ENCODE peak calls at places on chromosome 11, in six cellular contexts. R, J, M, L, V and S are unnamed samples.

GRCh38 chr11:116930177-116930576 is 92.8 kb upstream of the APOA1 start:
- DNase-seq in V (peak; percentile 34), R (no peak), L (peak; percentile 50), J (no peak), M (no peak), S (no peak)

GRCh38 chr11:12687216-12687623 is 13.0 kb downstream of the TEAD1 start:
- DNase-seq in R (no peak), J (no peak), L (no peak), V (no peak), M (no peak), S (no peak)

GRCh38 chr11:14386895-14387480 is 28.0 kb upstream of the RRAS2 start:
- DNase-seq in L (peak; percentile 87), J (no peak), M (peak; percentile 37), V (peak; percentile 72), R (no peak), S (no peak)

GRCh38 chr11:35145249-35145648 is 6.3 kb downstream of the CD44 start:
- DNase-seq in J (no peak), V (peak; percentile 67), R (no peak), L (no peak), M (peak; percentile 52), S (peak; percentile 39)

GRCh38 chr11:122101625-122102291 is 14.3 kb downstream of the BLID start:
- DNase-seq in R (no peak), J (peak; percentile 76), M (peak; percentile 89), L (peak; percentile 95), V (peak; percentile 61), S (no peak)

GRCh38 chr11:55806248-55806647 is 4.9 kb upstream of the OR5L1 start:
- DNase-seq in L (no peak), J (no peak), V (no peak), M (no peak), R (no peak), S (no peak)

GRCh38 chr11:120219157-120219934 is 8.5 kb downstream of the OAF start:
- DNase-seq in V (no peak), L (no peak), J (no peak), M (no peak), R (no peak), S (no peak)

GRCh38 chr11:116903139-116903538 is 65.7 kb upstream of the APOA1 start:
- DNase-seq in R (no peak), V (no peak), J (no peak), L (no peak), M (no peak), S (no peak)

GRCh38 chr11:46529086-46529905 is 64.5 kb downstream of the AMBRA1 start:
- DNase-seq in V (peak; percentile 80), L (peak; percentile 37), M (peak; percentile 72), J (peak; percentile 30), R (peak; percentile 73), S (peak; percentile 62)

GRCh38 chr11:15720460-15720859 is 605.7 kb downstream of the INSC start:
- DNase-seq in L (no peak), V (no peak), M (no peak), R (no peak), J (no peak), S (no peak)

GRCh38 chr11:57635236-57635635 is 14.5 kb downstream of the YPEL4 start:
- DNase-seq in M (peak; percentile 40), L (no peak), J (no peak), R (no peak), V (no peak), S (no peak)

GRCh38 chr11:92227954-92228935 is 3.6 kb downstream of the FAT3 start:
- DNase-seq in J (no peak), M (no peak), R (no peak), V (peak; percentile 36), L (peak; percentile 26), S (no peak)

GRCh38 chr11:96134622-96135021 is 208.4 kb downstream of the MAML2 start:
- DNase-seq in L (no peak), M (no peak), J (no peak), R (peak; percentile 45), V (no peak), S (no peak)

GRCh38 chr11:74989269-74989655 is 529 bp downstream of the NEU3 start:
- DNase-seq in L (no peak), R (no peak), V (peak; percentile 36), M (peak; percentile 29), J (no peak), S (no peak)

GRCh38 chr11:75453916-75454655 is 21.1 kb upstream of the KLHL35 start:
- DNase-seq in V (peak; percentile 84), R (no peak), J (no peak), L (no peak), M (no peak), S (no peak)

GRCh38 chr11:15569626-15570025 is 454.9 kb downstream of the INSC start:
- DNase-seq in M (no peak), R (no peak), V (no peak), J (no peak), L (no peak), S (no peak)